ENCODE peak calls at places on chromosomes 3 and 15, in nine cellular contexts. G is HCT116, W is MM.1S, J is A549, D is astrocyte, S is endothelial cell of umbilical vein, V is HepG2, T is osteoblast, H is GM23248. L is an unnamed sample.
A peak's percentile ranks its signal among the peaks of the same experiment; 100 is the strongest.

GRCh38 chr15:101000271-101000681 is 81.1 kb downstream of the LRRK1 start:
- DNase-seq in G (no peak), W (no peak), J (no peak), D (peak; percentile 60), S (no peak), V (no peak), T (peak; percentile 87), H (peak; percentile 55), L (no peak)

GRCh38 chr3:167100200-167100599 is 279.9 kb downstream of the ZBBX start:
- DNase-seq in G (no peak), W (no peak), J (no peak), D (no peak), S (no peak), V (no peak), T (no peak), H (no peak), L (no peak)

GRCh38 chr3:119206611-119207511 is 33.5 kb downstream of the UPK1B start:
- DNase-seq in G (no peak), W (peak; percentile 31), J (peak; percentile 85), D (no peak), S (no peak), V (no peak), T (peak; percentile 63), H (peak; percentile 20), L (peak; percentile 61)

GRCh38 chr3:37693791-37694194 is 167.9 kb upstream of the CTDSPL start:
- DNase-seq in G (no peak), W (no peak), J (no peak), D (no peak), S (no peak), V (no peak), T (no peak), H (no peak), L (no peak)

GRCh38 chr15:80464952-80465645 is 60.9 kb downstream of the ARNT2 start:
- DNase-seq in G (no peak), W (no peak), J (no peak), D (peak; percentile 61), S (no peak), V (peak; percentile 61), T (no peak), H (no peak), L (no peak)

GRCh38 chr3:134718736-134719135 is 67.9 kb upstream of the KY start:
- DNase-seq in G (no peak), W (no peak), J (no peak), D (peak; percentile 71), S (no peak), V (no peak), T (no peak), H (no peak), L (no peak)

GRCh38 chr3:68007621-68008226 is 353.3 kb upstream of the SUCLG2 start:
- DNase-seq in G (no peak), W (no peak), J (no peak), D (no peak), S (no peak), V (no peak), T (no peak), H (no peak), L (no peak)

GRCh38 chr15:33737687-33738606 is 230.3 kb upstream of the CHRM5 start:
- DNase-seq in G (peak; percentile 16), W (peak; percentile 41), J (peak; percentile 29), D (no peak), S (peak; percentile 49), V (peak; percentile 25), T (peak; percentile 76), H (peak; percentile 49), L (peak; percentile 13)

GRCh38 chr3:187161556-187161955 is 22.3 kb upstream of the RPL39L start:
- DNase-seq in G (no peak), W (no peak), J (no peak), D (no peak), S (no peak), V (no peak), T (no peak), H (no peak), L (no peak)

GRCh38 chr3:187169231-187169960 is 27.9 kb upstream of the RTP1 start:
- DNase-seq in G (no peak), W (no peak), J (no peak), D (peak; percentile 54), S (no peak), V (no peak), T (no peak), H (no peak), L (no peak)

GRCh38 chr3:187166750-187167149 is 27.5 kb upstream of the RPL39L start:
- DNase-seq in G (no peak), W (no peak), J (no peak), D (no peak), S (no peak), V (no peak), T (no peak), H (no peak), L (no peak)

GRCh38 chr3:187167795-187168194 is 28.5 kb upstream of the RPL39L start:
- DNase-seq in G (no peak), W (no peak), J (no peak), D (no peak), S (no peak), V (no peak), T (no peak), H (peak; percentile 8), L (no peak)

GRCh38 chr3:187165144-187165543 is 25.8 kb upstream of the RPL39L start:
- DNase-seq in G (peak; percentile 45), W (peak; percentile 85), J (peak; percentile 53), D (peak; percentile 37), S (peak; percentile 62), V (peak; percentile 58), T (no peak), H (peak; percentile 67), L (peak; percentile 55)
- H3K4me2 ChIP-seq in G (peak overlapping the region; percentile 27), W (no peak overlapping the region), J (no peak overlapping the region), D (no peak overlapping the region), S (no peak overlapping the region), V (no peak overlapping the region), T (no peak overlapping the region), H (no peak overlapping the region), L (no peak overlapping the region)

GRCh38 chr3:48561045-48561736 is 2.4 kb downstream of the UCN2 start:
- DNase-seq in G (no peak), W (peak; percentile 19), J (no peak), D (peak; percentile 39), S (peak; percentile 26), V (peak; percentile 71), T (peak; percentile 97), H (peak; percentile 81), L (no peak)

GRCh38 chr3:48558446-48559134 is 2.0 kb upstream of the PFKFB4 start:
- DNase-seq in G (no peak), W (no peak), J (no peak), D (no peak), S (no peak), V (no peak), T (peak; percentile 36), H (no peak), L (no peak)

GRCh38 chr3:48562367-48563095 is 1.1 kb downstream of the UCN2 start:
- DNase-seq in G (no peak), W (no peak), J (no peak), D (no peak), S (no peak), V (no peak), T (peak; percentile 13), H (no peak), L (no peak)

GRCh38 chr3:48563382-48563918 is at the start of gene UCN2:
- DNase-seq in G (no peak), W (no peak), J (no peak), D (no peak), S (no peak), V (no peak), T (peak; percentile 85), H (peak; percentile 67), L (no peak)

DNA sequence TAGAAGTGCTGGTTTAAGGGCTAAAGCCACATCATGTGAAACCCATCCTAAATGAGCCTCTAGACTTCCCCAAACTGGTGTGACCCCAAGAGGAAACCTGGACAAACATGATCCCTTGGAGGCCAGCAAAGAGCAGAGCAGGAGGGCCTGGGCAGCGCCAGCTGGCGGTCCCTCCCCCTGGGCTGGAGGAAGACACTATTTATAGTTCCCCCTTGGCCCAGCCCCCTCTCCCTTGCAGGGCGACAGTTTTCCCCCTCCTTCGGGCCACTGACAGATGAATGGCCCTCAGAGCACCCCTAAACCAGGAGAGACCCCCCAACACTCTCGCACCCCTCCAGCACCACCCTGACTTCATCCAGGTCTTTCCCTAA is 2.9 kb downstream of the UCN2 start:
- DNase-seq in G (no peak), W (no peak), J (no peak), D (no peak), S (no peak), V (no peak), T (peak; percentile 93), H (no peak), L (no peak)
- H3K27ac ChIP-seq in G (peak overlapping the region; percentile 48), W (no peak overlapping the region), J (no peak overlapping the region), D (peak overlapping the region; percentile 80), S (no peak overlapping the region), V (peak overlapping the region; percentile 34), T (peak overlapping the region; percentile 85), H (peak overlapping the region; percentile 36), L (no peak overlapping the region)

GRCh38 chr15:69758810-69759410 is 306.3 kb downstream of the RPLP1 start:
- DNase-seq in G (no peak), W (peak; percentile 95), J (no peak), D (peak; percentile 66), S (peak; percentile 27), V (no peak), T (no peak), H (peak; percentile 22), L (peak; percentile 34)
- H3K4me2 ChIP-seq in G (no peak overlapping the region), W (peak overlapping the region; percentile 56), J (no peak overlapping the region), D (peak overlapping the region; percentile 44), S (peak overlapping the region; percentile 32), V (no peak overlapping the region), T (no peak overlapping the region), H (no peak overlapping the region), L (no peak overlapping the region)

GRCh38 chr3:113535898-113536297 is 3.5 kb downstream of the SIDT1 start:
- DNase-seq in G (no peak), W (no peak), J (peak; percentile 41), D (no peak), S (no peak), V (no peak), T (peak; percentile 29), H (no peak), L (no peak)

GRCh38 chr3:113532698-113533533 is 561 bp downstream of the SIDT1 start:
- DNase-seq in G (no peak), W (peak; percentile 31), J (peak; percentile 31), D (no peak), S (peak; percentile 23), V (no peak), T (peak; percentile 55), H (peak; percentile 38), L (no peak)

GRCh38 chr3:113534365-113534764 is 2.0 kb downstream of the SIDT1 start:
- DNase-seq in G (no peak), W (no peak), J (no peak), D (no peak), S (no peak), V (no peak), T (no peak), H (no peak), L (no peak)

GRCh38 chr3:113533534-113533892 is 1.2 kb downstream of the SIDT1 start:
- DNase-seq in G (no peak), W (peak; percentile 48), J (no peak), D (no peak), S (no peak), V (no peak), T (no peak), H (peak; percentile 10), L (no peak)

DNA sequence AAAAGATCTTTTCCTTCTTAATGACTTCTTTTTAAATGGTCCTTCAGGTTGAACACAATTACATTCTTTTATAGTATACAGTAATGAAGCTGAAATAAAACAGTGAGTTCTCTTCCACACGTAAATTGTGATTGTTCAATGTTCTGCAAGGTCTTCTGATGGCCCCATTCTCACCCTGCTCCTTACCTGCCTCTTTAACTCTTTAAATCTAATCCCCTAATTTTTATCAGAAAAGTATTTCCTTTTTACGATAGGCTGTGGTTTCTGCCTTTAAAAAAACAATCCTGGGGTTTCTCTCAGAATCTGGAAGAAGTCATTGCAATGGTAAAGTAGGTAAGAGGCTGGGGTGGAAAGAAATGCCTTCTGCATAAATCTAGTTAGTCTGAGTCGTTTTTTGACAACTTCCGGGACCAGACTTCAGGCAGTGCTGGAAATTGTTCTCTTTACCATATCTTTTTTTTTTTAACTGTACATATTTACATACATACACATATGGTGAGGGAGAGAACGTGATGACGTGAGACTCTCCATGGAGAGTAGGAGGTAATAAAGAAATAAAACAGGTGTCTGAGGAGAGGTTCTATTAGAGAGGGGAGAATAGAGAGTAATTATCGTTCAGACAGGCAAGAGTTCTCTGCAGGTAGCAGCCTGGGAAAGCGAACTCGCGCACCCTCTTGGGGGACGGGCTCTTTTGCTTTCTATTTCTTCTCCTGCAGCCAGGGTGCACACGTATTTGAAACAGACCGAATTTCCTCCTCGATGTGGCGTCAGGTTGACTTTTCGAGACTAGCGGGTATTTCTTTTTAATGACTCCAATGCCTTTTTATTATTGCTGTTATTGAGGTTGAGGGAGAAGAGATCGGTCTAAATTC is at the start of gene SIDT1:
- DNase-seq in G (no peak), W (peak; percentile 88), J (peak; percentile 48), D (no peak), S (peak; percentile 21), V (no peak), T (peak; percentile 25), H (peak; percentile 42), L (peak; percentile 32)
- H3K27ac ChIP-seq in G (no peak within 1 kb of the TSS), W (peak within 1 kb of the TSS; percentile 81), J (peak within 1 kb of the TSS; percentile 57), D (no peak within 1 kb of the TSS), S (no peak within 1 kb of the TSS), V (no peak within 1 kb of the TSS), T (no peak within 1 kb of the TSS), H (no peak within 1 kb of the TSS), L (no peak within 1 kb of the TSS)